ENCODE peak calls at places on chromosome 13, in four cellular contexts. L, F, M and N are unnamed samples.

GRCh38 chr13:107824636-107825035 is 390.7 kb downstream of the LIG4 start:
- DNase-seq in F (no peak), M (no peak), L (no peak), N (no peak)

GRCh38 chr13:45516757-45517156 is 52.0 kb downstream of the COG3 start:
- DNase-seq in M (no peak), L (no peak), F (no peak), N (no peak)

GRCh38 chr13:64369121-64369520 is 2861.0 kb downstream of the PCDH9 start:
- DNase-seq in F (no peak), M (no peak), L (no peak), N (no peak)

GRCh38 chr13:114124921-114125320 is 7.5 kb downstream of the RASA3 start:
- DNase-seq in M (no peak), L (no peak), F (no peak), N (no peak)

GRCh38 chr13:66899955-66900354 is 330.2 kb downstream of the PCDH9 start:
- DNase-seq in M (no peak), F (no peak), L (no peak), N (no peak)

GRCh38 chr13:37412271-37412683 is 186.3 kb downstream of the POSTN start:
- DNase-seq in M (no peak), F (no peak), L (no peak), N (no peak)

GRCh38 chr13:67148219-67148583 is 81.9 kb downstream of the PCDH9 start:
- DNase-seq in L (no peak), F (no peak), M (no peak), N (no peak)

GRCh38 chr13:25215253-25215575 is 43.1 kb upstream of the AMER2 start:
- DNase-seq in M (no peak), L (no peak), F (no peak), N (no peak)

GRCh38 chr13:39968646-39969475 is 313.4 kb downstream of the COG6 start:
- DNase-seq in M (no peak), L (no peak), F (no peak), N (no peak)

GRCh38 chr13:46339035-46339666 is 47.9 kb downstream of the RUBCNL start:
- DNase-seq in M (no peak), L (no peak), F (no peak), N (no peak)

GRCh38 chr13:23867027-23867491 is 22.1 kb downstream of the MIPEP start:
- DNase-seq in F (no peak), L (no peak), M (peak; percentile 74), N (no peak)

GRCh38 chr13:103145476-103145875 is 79.3 kb upstream of the SLC10A2 start:
- DNase-seq in M (no peak), F (no peak), L (no peak), N (no peak)

GRCh38 chr13:86870388-86870966 is 800.7 kb upstream of the SLITRK5 start:
- DNase-seq in M (peak; percentile 22), L (peak; percentile 0), F (no peak), N (no peak)

GRCh38 chr13:87208636-87209035 is 462.5 kb upstream of the SLITRK5 start:
- DNase-seq in F (no peak), L (no peak), M (no peak), N (no peak)

GRCh38 chr13:71115301-71115700 is 751.7 kb downstream of the DACH1 start:
- DNase-seq in L (no peak), M (no peak), F (no peak), N (no peak)

GRCh38 chr13:45167611-45168554 is 33.0 kb downstream of the KCTD4 start:
- DNase-seq in L (peak; percentile 60), F (no peak), M (no peak), N (no peak)

DNA sequence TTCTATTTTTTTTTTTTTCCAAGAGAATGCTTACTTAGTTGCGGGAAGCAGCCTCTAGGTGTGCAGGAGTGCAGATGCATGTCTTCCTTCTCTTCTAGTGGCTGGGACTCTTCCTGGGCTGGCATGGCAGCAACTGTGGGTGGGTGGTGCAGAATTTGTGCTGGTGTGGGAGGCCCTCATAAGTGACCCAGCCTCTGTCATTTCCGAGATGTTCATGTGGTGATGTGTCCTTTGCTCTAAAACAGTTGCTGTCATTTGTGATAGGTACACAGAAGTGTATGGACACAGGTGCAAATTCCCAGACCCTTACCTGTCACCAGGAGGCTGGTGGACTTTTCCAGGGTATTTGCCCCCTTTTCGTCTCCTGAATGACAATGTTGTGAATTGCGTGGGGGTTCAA is 367.7 kb downstream of the KCNRG start:
- DNase-seq in L (no peak), F (no peak), M (no peak), N (no peak)
- TF ChIP-seq CTCF in L (no peak), F (no peak), M (no peak), N (no peak)

GRCh38 chr13:48096670-48097069 is 1.8 kb upstream of the MED4 start:
- DNase-seq in L (no peak), F (no peak), M (no peak), N (no peak)
- TF ChIP-seq CTCF in L (no peak), F (no peak), M (no peak), N (no peak)

DNA sequence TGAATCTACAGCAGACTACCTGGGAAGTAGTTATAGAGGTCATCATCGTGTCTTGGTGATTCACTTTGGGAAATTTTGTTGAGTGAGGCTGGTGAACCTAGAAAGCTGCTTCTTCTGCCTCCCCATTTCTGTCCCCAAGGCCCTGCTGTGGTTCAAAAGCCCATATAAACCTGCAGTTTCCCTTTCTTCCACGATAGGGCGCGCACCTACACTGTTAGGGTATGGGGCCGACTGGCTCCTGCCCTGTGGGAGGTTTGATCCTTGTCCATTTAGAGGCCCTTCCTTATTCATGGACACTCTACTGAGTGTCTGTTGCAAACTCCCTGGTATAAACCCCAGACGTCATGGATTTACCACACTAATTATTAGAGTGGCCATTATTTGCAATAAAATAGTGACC is 191.8 kb downstream of the GGACT start:
- DNase-seq in L (no peak), M (no peak), F (no peak), N (no peak)
- TF ChIP-seq CTCF in L (no peak), M (no peak), F (no peak), N (no peak)

DNA sequence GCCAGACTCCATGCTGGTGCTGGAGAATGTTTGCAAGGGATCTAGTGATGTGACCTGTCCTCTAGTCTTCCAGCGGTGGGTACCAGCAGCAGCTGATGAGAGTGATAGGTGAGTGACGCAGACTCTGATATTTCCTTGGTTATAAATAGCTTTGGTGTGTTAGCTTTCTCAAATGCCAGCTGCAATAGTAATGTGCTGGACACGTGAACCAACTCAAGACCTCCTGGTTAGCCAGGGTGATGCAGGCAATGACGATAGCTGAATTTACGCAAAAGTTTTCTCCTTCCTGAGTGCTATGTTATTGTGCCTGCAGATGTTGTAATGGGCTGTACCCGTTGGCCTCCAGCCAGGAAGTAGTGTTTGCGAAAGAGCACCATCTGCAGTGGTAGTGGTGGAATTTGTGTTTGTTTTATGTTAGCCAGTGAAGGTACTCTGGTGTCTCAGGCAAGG is 129.5 kb downstream of the CYSLTR2 start:
- DNase-seq in L (peak; percentile 70), M (no peak), F (peak; percentile 84), N (no peak)
- TF ChIP-seq CTCF in L (no peak), M (peak; percentile 17), F (no peak), N (no peak)

GRCh38 chr13:73228546-73228945 is 169.7 kb downstream of the KLF5 start:
- DNase-seq in L (no peak), F (no peak), M (no peak), N (no peak)
- TF ChIP-seq CTCF in L (no peak), F (no peak), M (no peak), N (no peak)

DNA sequence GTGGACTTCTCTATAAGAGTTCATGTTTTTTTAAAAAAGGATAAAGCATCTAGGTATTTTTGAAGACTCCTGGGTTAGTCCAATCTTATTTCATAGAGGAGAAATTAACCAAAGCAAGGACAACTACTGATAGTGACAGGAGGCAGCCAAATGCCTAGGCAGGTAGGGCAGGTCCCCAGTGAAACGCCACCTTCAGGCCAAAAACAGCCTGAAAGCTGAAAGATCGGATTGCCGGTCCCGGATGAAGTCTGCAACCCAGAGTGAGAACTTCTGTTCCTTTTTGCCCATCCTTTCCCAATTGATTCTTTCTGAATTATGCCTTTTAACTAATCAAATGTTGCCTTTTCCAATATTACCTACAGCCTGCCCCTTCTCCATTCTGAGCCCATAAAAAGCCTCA is 6.1 kb upstream of the GGACT start:
- DNase-seq in M (peak; percentile 42), F (no peak), L (peak; percentile 5), N (no peak)
- TF ChIP-seq CTCF in M (peak; percentile 39), F (no peak), L (no peak), N (peak; percentile 57)